ENCODE peak calls at places on chromosomes 6 and 20, in seven cellular contexts. One of them, this sample, is unnamed. For H3K4me1, the result is how much of the 10 kb centered on the place peaks cover.

GRCh38 chr6:144265061-144265357 is 20.1 kb upstream of the UTRN start:
- DNase-seq in hepatocyte: peak
- DNase-seq in neuronal stem cell: no peak
- DNase-seq in SK-N-SH: no peak
- DNase-seq in IMR-90: peak
- DNase-seq in BE2C: no peak
- DNase-seq in tibial artery: no peak
- DNase-seq in this sample: no peak

GRCh38 chr6:5905431-5906339 is 101.0 kb downstream of the NRN1 start:
- DNase-seq in BE2C: no peak
- DNase-seq in neuronal stem cell: no peak
- DNase-seq in tibial artery: peak
- DNase-seq in IMR-90: peak
- DNase-seq in hepatocyte: peak
- DNase-seq in SK-N-SH: no peak
- DNase-seq in this sample: peak

GRCh38 chr20:59207742-59208357 is 44.2 kb downstream of the ZNF831 start:
- DNase-seq in hepatocyte: peak
- DNase-seq in SK-N-SH: peak
- DNase-seq in neuronal stem cell: peak
- DNase-seq in tibial artery: no peak
- DNase-seq in BE2C: peak
- DNase-seq in IMR-90: no peak
- DNase-seq in this sample: peak

GRCh38 chr6:41784581-41785171 is 2.8 kb upstream of the TOMM6 start:
- DNase-seq in BE2C: no peak
- DNase-seq in hepatocyte: no peak
- DNase-seq in SK-N-SH: no peak
- DNase-seq in IMR-90: no peak
- DNase-seq in tibial artery: no peak
- DNase-seq in neuronal stem cell: no peak
- DNase-seq in this sample: no peak

GRCh38 chr6:499617-500016 is 108.1 kb downstream of the IRF4 start:
- DNase-seq in BE2C: no peak
- DNase-seq in neuronal stem cell: no peak
- DNase-seq in hepatocyte: no peak
- DNase-seq in IMR-90: no peak
- DNase-seq in tibial artery: no peak
- DNase-seq in SK-N-SH: no peak
- DNase-seq in this sample: no peak

GRCh38 chr6:93183513-93183912 is 235.8 kb downstream of the EPHA7 start:
- DNase-seq in tibial artery: no peak
- DNase-seq in hepatocyte: no peak
- DNase-seq in IMR-90: no peak
- DNase-seq in SK-N-SH: no peak
- DNase-seq in BE2C: no peak
- DNase-seq in neuronal stem cell: no peak
- DNase-seq in this sample: no peak

GRCh38 chr6:17987576-17988421 is at the start of gene KIF13A:
- DNase-seq in SK-N-SH: peak
- DNase-seq in hepatocyte: peak
- DNase-seq in neuronal stem cell: peak
- DNase-seq in BE2C: peak
- DNase-seq in IMR-90: peak
- DNase-seq in tibial artery: peak
- DNase-seq in this sample: peak

GRCh38 chr20:9407805-9408421 is 106.5 kb upstream of the LAMP5 start:
- DNase-seq in SK-N-SH: peak
- DNase-seq in tibial artery: no peak
- DNase-seq in hepatocyte: peak
- DNase-seq in IMR-90: peak
- DNase-seq in BE2C: peak
- DNase-seq in neuronal stem cell: peak
- DNase-seq in this sample: no peak

GRCh38 chr20:7637184-7637583 is 303.1 kb downstream of the HAO1 start:
- DNase-seq in hepatocyte: no peak
- DNase-seq in neuronal stem cell: no peak
- DNase-seq in tibial artery: no peak
- DNase-seq in BE2C: no peak
- DNase-seq in IMR-90: no peak
- DNase-seq in SK-N-SH: no peak
- DNase-seq in this sample: no peak

GRCh38 chr6:145814035-145814500 is 527 bp downstream of the FBXO30 start:
- DNase-seq in BE2C: peak
- DNase-seq in SK-N-SH: peak
- DNase-seq in tibial artery: peak
- DNase-seq in neuronal stem cell: peak
- DNase-seq in IMR-90: no peak
- DNase-seq in hepatocyte: peak
- DNase-seq in this sample: peak

GRCh38 chr20:50232651-50233324 is 42.2 kb downstream of the CEBPB start:
- DNase-seq in tibial artery: peak
- DNase-seq in IMR-90: no peak
- DNase-seq in BE2C: no peak
- DNase-seq in SK-N-SH: no peak
- DNase-seq in hepatocyte: no peak
- DNase-seq in neuronal stem cell: no peak
- DNase-seq in this sample: no peak

GRCh38 chr6:64301307-64302236 is 666.0 kb downstream of the PHF3 start:
- DNase-seq in tibial artery: no peak
- DNase-seq in IMR-90: no peak
- DNase-seq in hepatocyte: peak
- DNase-seq in neuronal stem cell: no peak
- DNase-seq in BE2C: no peak
- DNase-seq in SK-N-SH: no peak
- DNase-seq in this sample: no peak

GRCh38 chr6:128139519-128139918 is 238.7 kb upstream of the THEMIS start:
- DNase-seq in SK-N-SH: no peak
- DNase-seq in neuronal stem cell: no peak
- DNase-seq in hepatocyte: peak
- DNase-seq in BE2C: no peak
- DNase-seq in tibial artery: no peak
- DNase-seq in IMR-90: peak
- DNase-seq in this sample: no peak

GRCh38 chr6:16719488-16719887 is 41.8 kb downstream of the ATXN1 start:
- DNase-seq in BE2C: no peak
- DNase-seq in neuronal stem cell: no peak
- DNase-seq in IMR-90: no peak
- DNase-seq in SK-N-SH: no peak
- DNase-seq in tibial artery: no peak
- DNase-seq in hepatocyte: no peak
- DNase-seq in this sample: no peak

GRCh38 chr6:138088307-138088744 is 18.9 kb downstream of the PERP start:
- DNase-seq in BE2C: no peak
- DNase-seq in tibial artery: no peak
- DNase-seq in hepatocyte: peak
- DNase-seq in SK-N-SH: no peak
- DNase-seq in neuronal stem cell: no peak
- DNase-seq in IMR-90: peak
- DNase-seq in this sample: no peak

GRCh38 chr20:25289886-25290597 is 42.2 kb downstream of the PYGB start:
- DNase-seq in neuronal stem cell: no peak
- DNase-seq in tibial artery: no peak
- DNase-seq in hepatocyte: no peak
- DNase-seq in IMR-90: no peak
- DNase-seq in SK-N-SH: no peak
- DNase-seq in BE2C: no peak
- DNase-seq in this sample: peak

GRCh38 chr20:51540585-51540984 is 1.9 kb downstream of the NFATC2 start:
- DNase-seq in tibial artery: no peak
- DNase-seq in BE2C: no peak
- DNase-seq in neuronal stem cell: no peak
- DNase-seq in IMR-90: no peak
- DNase-seq in hepatocyte: no peak
- DNase-seq in SK-N-SH: no peak
- DNase-seq in this sample: no peak

GRCh38 chr6:19416811-19417210 is 420.4 kb upstream of the ID4 start:
- DNase-seq in IMR-90: no peak
- DNase-seq in neuronal stem cell: no peak
- DNase-seq in hepatocyte: no peak
- DNase-seq in BE2C: no peak
- DNase-seq in SK-N-SH: no peak
- DNase-seq in tibial artery: no peak
- DNase-seq in this sample: no peak

DNA sequence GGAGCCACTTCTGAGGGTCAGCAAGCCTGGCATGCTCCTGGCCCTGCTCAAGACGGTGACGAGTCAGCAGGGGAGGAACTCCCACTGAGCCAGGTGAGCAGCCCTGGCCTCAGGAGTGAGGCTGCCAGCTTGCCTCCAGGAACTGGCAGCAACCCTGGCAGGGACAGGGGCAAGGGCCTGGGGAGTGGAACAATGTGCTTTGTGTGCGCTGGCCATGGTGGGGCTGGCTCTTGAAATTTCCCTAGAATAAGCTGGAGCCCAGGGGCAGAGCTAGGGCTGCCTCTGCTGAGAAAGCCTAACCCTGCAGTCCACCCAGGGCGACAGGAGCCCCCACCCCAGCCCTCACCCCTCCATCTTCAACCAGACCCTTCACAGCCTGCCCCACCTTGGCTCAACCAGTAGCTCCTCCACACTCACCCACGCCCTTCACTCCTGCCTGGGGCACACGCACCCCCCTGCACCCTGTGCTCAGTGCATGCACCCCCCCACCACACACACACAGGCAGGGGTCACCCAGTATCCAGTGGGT is 88.0 kb downstream of the MRPL14 start:
- DNase-seq in IMR-90: no peak
- DNase-seq in neuronal stem cell: no peak
- DNase-seq in BE2C: no peak
- DNase-seq in hepatocyte: no peak
- DNase-seq in SK-N-SH: no peak
- DNase-seq in tibial artery: peak
- DNase-seq in this sample: peak
- H3K4me1 ChIP-seq in IMR-90: half or more
- H3K4me1 ChIP-seq in neuronal stem cell: under half
- H3K4me1 ChIP-seq in BE2C: under half
- H3K4me1 ChIP-seq in hepatocyte: under half
- H3K4me1 ChIP-seq in SK-N-SH: under half
- H3K4me1 ChIP-seq in tibial artery: under half
- H3K4me1 ChIP-seq in this sample: under half

GRCh38 chr6:151067684-151068596 is 171.8 kb upstream of the AKAP12 start:
- DNase-seq in BE2C: peak
- DNase-seq in neuronal stem cell: no peak
- DNase-seq in tibial artery: peak
- DNase-seq in SK-N-SH: no peak
- DNase-seq in hepatocyte: no peak
- DNase-seq in IMR-90: peak
- DNase-seq in this sample: peak
- H3K4me1 ChIP-seq in BE2C: under half
- H3K4me1 ChIP-seq in neuronal stem cell: under half
- H3K4me1 ChIP-seq in tibial artery: under half
- H3K4me1 ChIP-seq in SK-N-SH: under half
- H3K4me1 ChIP-seq in hepatocyte: under half
- H3K4me1 ChIP-seq in IMR-90: under half
- H3K4me1 ChIP-seq in this sample: under half

DNA sequence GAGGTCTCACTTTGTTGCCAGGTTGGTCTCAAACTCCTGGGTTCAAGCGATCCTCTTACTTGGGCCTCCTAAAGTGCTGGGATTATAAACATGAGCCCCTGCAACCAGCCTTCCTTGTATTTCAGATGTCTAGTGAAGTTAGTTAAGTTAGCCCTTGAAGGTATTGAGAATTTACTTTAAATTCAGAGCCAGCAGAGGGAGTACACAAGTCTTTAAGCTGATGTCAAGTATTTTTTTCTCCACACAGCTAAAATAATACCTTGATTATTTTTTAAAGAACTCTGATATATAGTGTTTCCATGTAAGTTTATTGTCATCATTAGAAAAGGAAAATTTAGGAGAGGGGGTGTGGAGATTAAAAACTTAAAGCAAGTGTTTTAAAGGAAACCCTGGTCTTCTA is 9.8 kb downstream of the FOXO3 start:
- DNase-seq in IMR-90: peak
- DNase-seq in BE2C: no peak
- DNase-seq in hepatocyte: no peak
- DNase-seq in tibial artery: no peak
- DNase-seq in neuronal stem cell: no peak
- DNase-seq in SK-N-SH: no peak
- DNase-seq in this sample: no peak
- H3K4me1 ChIP-seq in IMR-90: under half
- H3K4me1 ChIP-seq in BE2C: under half
- H3K4me1 ChIP-seq in hepatocyte: under half
- H3K4me1 ChIP-seq in tibial artery: under half
- H3K4me1 ChIP-seq in neuronal stem cell: under half
- H3K4me1 ChIP-seq in SK-N-SH: under half
- H3K4me1 ChIP-seq in this sample: under half

GRCh38 chr6:2948228-2949025 is 22.9 kb downstream of the SERPINB6 start:
- DNase-seq in hepatocyte: no peak
- DNase-seq in tibial artery: no peak
- DNase-seq in IMR-90: no peak
- DNase-seq in BE2C: no peak
- DNase-seq in neuronal stem cell: no peak
- DNase-seq in SK-N-SH: no peak
- DNase-seq in this sample: no peak

GRCh38 chr6:2949121-2949520 is 22.2 kb downstream of the SERPINB6 start:
- DNase-seq in hepatocyte: no peak
- DNase-seq in BE2C: no peak
- DNase-seq in SK-N-SH: no peak
- DNase-seq in IMR-90: no peak
- DNase-seq in neuronal stem cell: no peak
- DNase-seq in tibial artery: no peak
- DNase-seq in this sample: no peak

GRCh38 chr6:2950713-2951112 is 20.7 kb downstream of the SERPINB6 start:
- DNase-seq in hepatocyte: no peak
- DNase-seq in SK-N-SH: no peak
- DNase-seq in neuronal stem cell: no peak
- DNase-seq in BE2C: no peak
- DNase-seq in tibial artery: no peak
- DNase-seq in IMR-90: no peak
- DNase-seq in this sample: no peak

GRCh38 chr6:2951723-2952122 is 19.6 kb downstream of the SERPINB6 start:
- DNase-seq in IMR-90: no peak
- DNase-seq in hepatocyte: no peak
- DNase-seq in neuronal stem cell: no peak
- DNase-seq in BE2C: no peak
- DNase-seq in SK-N-SH: no peak
- DNase-seq in tibial artery: peak
- DNase-seq in this sample: peak

GRCh38 chr6:2949536-2950083 is 21.8 kb downstream of the SERPINB6 start:
- DNase-seq in hepatocyte: no peak
- DNase-seq in tibial artery: no peak
- DNase-seq in neuronal stem cell: no peak
- DNase-seq in SK-N-SH: no peak
- DNase-seq in IMR-90: no peak
- DNase-seq in BE2C: no peak
- DNase-seq in this sample: no peak
- H3K4me1 ChIP-seq in hepatocyte: under half
- H3K4me1 ChIP-seq in tibial artery: under half
- H3K4me1 ChIP-seq in neuronal stem cell: under half
- H3K4me1 ChIP-seq in SK-N-SH: under half
- H3K4me1 ChIP-seq in IMR-90: under half
- H3K4me1 ChIP-seq in BE2C: under half
- H3K4me1 ChIP-seq in this sample: under half

GRCh38 chr6:121112358-121112757 is 221.9 kb downstream of the TBC1D32 start:
- DNase-seq in SK-N-SH: no peak
- DNase-seq in BE2C: no peak
- DNase-seq in IMR-90: no peak
- DNase-seq in tibial artery: no peak
- DNase-seq in neuronal stem cell: no peak
- DNase-seq in hepatocyte: no peak
- DNase-seq in this sample: no peak
- H3K4me1 ChIP-seq in SK-N-SH: under half
- H3K4me1 ChIP-seq in BE2C: under half
- H3K4me1 ChIP-seq in IMR-90: under half
- H3K4me1 ChIP-seq in tibial artery: under half
- H3K4me1 ChIP-seq in neuronal stem cell: under half
- H3K4me1 ChIP-seq in hepatocyte: under half
- H3K4me1 ChIP-seq in this sample: under half